ENCODE peak calls at places on chromosomes 11 and 22, in seven cellular contexts. L is transverse colon, A is ovary, F is fibroblast of lung, R is lower lobe of right lung, N is Caco-2, E is tibial nerve. X is an unnamed sample. For H3K27me3, the result is how much of the 10 kb centered on the place peaks cover.

GRCh38 chr11:20688761-20689160 is 19.4 kb downstream of the NELL1 start:
- DNase-seq in N (no peak), R (no peak), F (no peak), A (no peak), E (no peak), L (no peak), X (peak)

GRCh38 chr11:15683528-15683927 is 568.8 kb downstream of the INSC start:
- DNase-seq in A (no peak), R (no peak), E (no peak), N (no peak), F (no peak), L (no peak), X (no peak)

GRCh38 chr11:11967669-11968510 is 40.5 kb downstream of the DKK3 start:
- DNase-seq in L (no peak), F (no peak), E (no peak), A (no peak), N (no peak), R (no peak), X (no peak)

GRCh38 chr22:30212363-30212995 is 34.1 kb downstream of the LIF start:
- DNase-seq in L (peak), A (no peak), E (peak), R (peak), N (peak), F (peak), X (no peak)

GRCh38 chr11:10117709-10118341 is 176.2 kb downstream of the SBF2 start:
- DNase-seq in A (no peak), F (peak), N (no peak), R (no peak), E (no peak), L (no peak), X (no peak)

GRCh38 chr22:37442537-37442936 is 15.3 kb upstream of the ELFN2 start:
- DNase-seq in A (no peak), E (no peak), N (peak), L (no peak), F (peak), R (no peak), X (no peak)

GRCh38 chr22:32202161-32202538 is 2.7 kb downstream of the RFPL2 start:
- DNase-seq in N (no peak), A (no peak), E (no peak), F (no peak), R (no peak), L (no peak), X (no peak)

GRCh38 chr11:33997473-33998347 is 53.8 kb upstream of the CAPRIN1 start:
- DNase-seq in A (no peak), E (no peak), N (no peak), L (no peak), F (peak), R (no peak), X (no peak)

GRCh38 chr22:35154937-35155387 is 89.0 kb downstream of the ISX start:
- DNase-seq in N (peak), R (peak), E (no peak), L (peak), A (peak), F (peak), X (peak)

GRCh38 chr22:45328822-45329535 is 19.2 kb downstream of the FAM118A start:
- DNase-seq in A (no peak), F (no peak), L (no peak), E (no peak), N (no peak), R (no peak), X (no peak)

GRCh38 chr22:41286639-41287091 is 678 bp upstream of the RANGAP1 start:
- DNase-seq in N (no peak), A (no peak), L (no peak), R (no peak), F (peak), E (no peak), X (no peak)

GRCh38 chr11:57649826-57650738 is at the start of gene YPEL4:
- DNase-seq in E (no peak), F (peak), L (peak), A (peak), N (no peak), R (peak), X (no peak)

GRCh38 chr22:25534724-25535123 is 29.8 kb upstream of the GRK3 start:
- DNase-seq in F (no peak), N (no peak), L (no peak), A (no peak), E (no peak), R (no peak), X (no peak)

GRCh38 chr11:134036484-134037092 is 32.3 kb upstream of the JAM3 start:
- DNase-seq in N (no peak), A (no peak), L (no peak), E (no peak), F (no peak), R (no peak), X (no peak)

GRCh38 chr11:35352107-35352888 is 67.1 kb downstream of the SLC1A2 start:
- DNase-seq in R (no peak), F (peak), E (no peak), L (no peak), A (no peak), N (no peak), X (no peak)

GRCh38 chr22:44049369-44050231 is 25.5 kb downstream of the PARVB start:
- DNase-seq in N (no peak), R (no peak), A (peak), F (no peak), E (no peak), L (no peak), X (no peak)

GRCh38 chr11:44506375-44507016 is 59.0 kb upstream of the CD82 start:
- DNase-seq in R (no peak), N (no peak), A (no peak), E (no peak), F (no peak), L (no peak), X (no peak)

GRCh38 chr11:111441443-111441842 is 62.4 kb upstream of the POU2AF1 start:
- DNase-seq in L (no peak), A (no peak), E (no peak), F (peak), R (no peak), N (no peak), X (no peak)

GRCh38 chr11:72834905-72835304 is 20.7 kb downstream of the ATG16L2 start:
- DNase-seq in R (no peak), N (no peak), F (no peak), A (no peak), E (no peak), L (no peak), X (no peak)

GRCh38 chr11:121418625-121419114 is 33.4 kb upstream of the SORL1 start:
- DNase-seq in F (no peak), N (no peak), E (no peak), A (no peak), L (peak), R (peak), X (no peak)

GRCh38 chr11:46330887-46331652 is 16.2 kb upstream of the DGKZ start:
- DNase-seq in F (no peak), N (no peak), R (no peak), E (no peak), L (no peak), A (no peak), X (no peak)

GRCh38 chr11:10925149-10925926 is 67.5 kb upstream of the ZBED5 start:
- DNase-seq in E (no peak), A (no peak), L (no peak), N (peak), R (no peak), F (no peak), X (peak)

GRCh38 chr11:101458161-101458560 is 125.6 kb downstream of the TRPC6 start:
- DNase-seq in R (no peak), E (no peak), N (no peak), F (no peak), A (no peak), L (no peak), X (no peak)

GRCh38 chr11:1574256-1575242 is 2.5 kb upstream of the DUSP8 start:
- DNase-seq in F (peak), E (no peak), N (peak), R (no peak), A (peak), L (peak), X (peak)

GRCh38 chr11:77250881-77251640 is 50.4 kb downstream of the GDPD4 start:
- DNase-seq in A (no peak), E (no peak), N (no peak), L (no peak), R (no peak), F (peak), X (no peak)

GRCh38 chr11:3412837-3413236 is 33.9 kb upstream of the ZNF195 start:
- DNase-seq in E (no peak), L (no peak), N (no peak), F (no peak), R (no peak), A (no peak), X (no peak)

GRCh38 chr11:43516316-43516820 is 157.6 kb downstream of the TTC17 start:
- DNase-seq in E (no peak), R (no peak), L (no peak), F (no peak), N (no peak), A (no peak), X (peak)

GRCh38 chr22:22897947-22898346 is 10.3 kb downstream of the IGLL5 start:
- DNase-seq in L (no peak), N (no peak), F (no peak), A (no peak), R (no peak), E (no peak), X (no peak)
- H3K27me3 ChIP-seq in L (under half), N (under half), F (under half), A (under half), R (under half), E (under half), X (under half)

GRCh38 chr11:66278396-66279091 is 569 bp downstream of the CNIH2 start:
- DNase-seq in N (no peak), R (no peak), F (no peak), E (no peak), L (no peak), A (peak), X (peak)
- H3K4me3 ChIP-seq in N (peak), R (no peak), F (no peak), E (no peak), L (peak), A (peak), X (peak)

DNA sequence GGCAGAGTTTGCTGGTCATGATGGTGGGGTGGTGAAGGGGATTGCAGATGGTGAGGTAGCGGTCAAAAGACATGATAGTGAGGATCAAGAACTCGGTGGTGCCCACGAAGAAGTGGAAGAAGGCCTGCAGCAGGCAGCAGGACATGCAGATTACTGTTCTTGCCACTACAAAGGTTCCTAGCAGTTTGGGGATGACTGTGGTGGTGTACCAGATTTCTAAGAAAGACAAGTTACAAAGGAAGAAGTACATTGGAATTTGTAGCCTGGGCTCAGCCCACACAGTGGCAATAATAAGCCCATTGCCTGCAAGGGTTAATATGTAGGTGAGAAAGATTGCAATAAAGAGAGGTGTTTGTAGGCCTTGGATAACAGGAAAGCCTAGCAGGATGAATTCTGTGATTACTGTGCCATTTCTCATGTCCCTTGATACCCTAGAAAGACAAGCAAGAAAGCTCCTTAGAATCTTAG is at the start of gene OR6X1:
- DNase-seq in R (no peak), E (no peak), F (no peak), L (no peak), N (no peak), A (no peak), X (no peak)
- H3K27me3 ChIP-seq in R (under half), E (under half), F (under half), L (under half), N (under half), A (under half), X (under half)

GRCh38 chr11:62020661-62021060 is 53.2 kb upstream of the FTH1 start:
- DNase-seq in A (no peak), E (no peak), L (no peak), N (no peak), F (no peak), R (no peak), X (no peak)
- H3K4me3 ChIP-seq in A (no peak), E (no peak), L (no peak), N (no peak), F (no peak), R (no peak), X (no peak)

GRCh38 chr11:123035831-123036230 is 26.1 kb downstream of the HSPA8 start:
- DNase-seq in A (no peak), L (no peak), R (no peak), N (no peak), F (no peak), E (no peak), X (no peak)

GRCh38 chr11:123034587-123034986 is 27.3 kb downstream of the HSPA8 start:
- DNase-seq in L (no peak), A (no peak), E (no peak), F (no peak), R (no peak), N (no peak), X (no peak)

GRCh38 chr11:123033895-123034294 is 28.0 kb downstream of the HSPA8 start:
- DNase-seq in R (no peak), L (no peak), F (no peak), N (no peak), A (no peak), E (no peak), X (peak)

GRCh38 chr11:123030517-123030916 is 31.4 kb downstream of the HSPA8 start:
- DNase-seq in F (no peak), N (no peak), A (no peak), L (no peak), E (no peak), R (no peak), X (no peak)
- H3K27me3 ChIP-seq in F (under half), N (under half), A (under half), L (under half), E (under half), R (under half), X (under half)

GRCh38 chr11:64060263-64060860 is 24.6 kb downstream of the FLRT1 start:
- DNase-seq in N (no peak), F (no peak), L (no peak), E (no peak), R (no peak), A (no peak), X (no peak)
- H3K4me3 ChIP-seq in N (no peak), F (peak), L (peak), E (peak), R (peak), A (peak), X (no peak)